ENCODE peak calls at places on chromosomes 12 and 14, in four cellular contexts. K is K562, U is HepG2, F is GM12878. H is an unnamed sample.

GRCh38 chr14:60723218-60724079 is 702 bp downstream of the SIX4 start:
- DNase-seq in K (peak), U (no peak), F (no peak), H (peak)

GRCh38 chr12:3228587-3228986 is 151.4 kb downstream of the TSPAN9 start:
- DNase-seq in K (no peak), U (no peak), F (no peak), H (no peak)

GRCh38 chr14:35883677-35884293 is 57.6 kb downstream of the BRMS1L start:
- DNase-seq in K (peak), U (peak), F (no peak), H (peak)

GRCh38 chr14:22547948-22548750 is 40.9 kb downstream of the DAD1 start:
- DNase-seq in K (no peak), U (no peak), F (no peak), H (no peak)

GRCh38 chr14:60655114-60655897 is 6.0 kb upstream of the SIX1 start:
- DNase-seq in K (no peak), U (no peak), F (no peak), H (peak)

GRCh38 chr12:29448157-29448556 is 49.3 kb downstream of the OVCH1 start:
- DNase-seq in K (no peak), U (no peak), F (no peak), H (no peak)

GRCh38 chr14:21852061-21852664 is 178.5 kb upstream of the OR4E1 start:
- DNase-seq in K (peak), U (peak), F (no peak), H (peak)

GRCh38 chr12:14399871-14400270 is 34.4 kb downstream of the ATF7IP start:
- DNase-seq in K (no peak), U (no peak), F (no peak), H (no peak)

GRCh38 chr12:79420146-79420618 is 270.6 kb downstream of the PAWR start:
- DNase-seq in K (no peak), U (peak), F (no peak), H (peak)

GRCh38 chr12:94099191-94099983 is 49.0 kb upstream of the PLXNC1 start:
- DNase-seq in K (peak), U (no peak), F (no peak), H (no peak)

GRCh38 chr14:93655078-93655750 is 133.1 kb downstream of the PRIMA1 start:
- DNase-seq in K (peak), U (peak), F (peak), H (peak)

GRCh38 chr14:87108726-87109125 is 884.3 kb downstream of the GALC start:
- DNase-seq in K (no peak), U (no peak), F (no peak), H (no peak)

GRCh38 chr12:77728018-77728417 is 102.7 kb upstream of the NAV3 start:
- DNase-seq in K (no peak), U (no peak), F (no peak), H (no peak)

GRCh38 chr12:47811581-47812484 is 7.9 kb downstream of the HDAC7 start:
- DNase-seq in K (no peak), U (no peak), F (no peak), H (no peak)

GRCh38 chr12:41946106-41946505 is 198.6 kb downstream of the GXYLT1 start:
- DNase-seq in K (no peak), U (no peak), F (no peak), H (no peak)

GRCh38 chr14:20386276-20386855 is 26.9 kb downstream of the TEP1 start:
- DNase-seq in K (no peak), U (no peak), F (no peak), H (no peak)

GRCh38 chr14:21068521-21069387 is 1.4 kb upstream of the ARHGEF40 start:
- DNase-seq in K (peak), U (peak), F (no peak), H (peak)

GRCh38 chr12:107477946-107478610 is 207.5 kb upstream of the PWP1 start:
- DNase-seq in K (no peak), U (no peak), F (no peak), H (no peak)

GRCh38 chr12:15599266-15600037 is 189.7 kb downstream of the EPS8 start:
- DNase-seq in K (no peak), U (no peak), F (no peak), H (no peak)

GRCh38 chr12:64544371-64544770 is 65.9 kb upstream of the RASSF3 start:
- DNase-seq in K (no peak), U (no peak), F (no peak), H (no peak)

GRCh38 chr14:52911904-52912303 is 38.9 kb downstream of the FERMT2 start:
- DNase-seq in K (no peak), U (no peak), F (no peak), H (no peak)

GRCh38 chr14:73996731-73997107 is 22.4 kb downstream of the ENTPD5 start:
- DNase-seq in K (no peak), U (peak), F (no peak), H (no peak)

GRCh38 chr14:36975834-36976233 is 196.6 kb downstream of the SLC25A21 start:
- DNase-seq in K (no peak), U (peak), F (no peak), H (no peak)

GRCh38 chr12:45732936-45733335 is 3.4 kb downstream of the ARID2 start:
- DNase-seq in K (no peak), U (no peak), F (no peak), H (no peak)

GRCh38 chr14:78324353-78324752 is 154.2 kb downstream of the NRXN3 start:
- DNase-seq in K (no peak), U (no peak), F (no peak), H (no peak)

GRCh38 chr14:75198291-75198933 is 22.0 kb upstream of the TMED10 start:
- DNase-seq in K (no peak), U (peak), F (no peak), H (no peak)

GRCh38 chr12:105705765-105706164 is 375.3 kb downstream of the C12orf75 start:
- DNase-seq in K (peak), U (peak), F (no peak), H (peak)

GRCh38 chr12:96487214-96487613 is 2.2 kb upstream of the CFAP54 start:
- DNase-seq in K (no peak), U (no peak), F (no peak), H (no peak)

DNA sequence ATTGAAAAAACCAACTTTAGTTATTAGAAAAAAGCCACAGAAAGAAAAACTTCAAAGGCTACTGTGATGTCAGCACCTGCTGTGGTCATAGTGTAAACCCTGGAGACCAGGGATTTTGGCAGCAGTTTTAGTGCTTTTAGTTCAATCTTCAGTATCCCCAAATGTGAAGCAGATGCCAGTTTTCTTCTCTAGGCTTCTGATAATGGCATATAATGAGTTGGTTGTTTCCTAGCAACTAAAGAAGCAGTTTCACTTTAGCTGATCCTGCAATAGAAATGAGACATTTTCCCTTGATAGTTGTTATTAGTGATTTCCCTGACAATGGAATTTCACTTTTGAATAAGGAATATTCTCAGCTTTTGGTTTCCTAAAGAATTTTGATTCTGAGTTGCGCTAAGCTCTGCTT is 131.2 kb downstream of the NUBPL start:
- DNase-seq in K (no peak), U (no peak), F (no peak), H (no peak)
- TF ChIP-seq JUNB in K (no peak), U (no peak), F (no peak), H (no peak)

GRCh38 chr12:1325666-1326065 is 268.7 kb downstream of the FBXL14 start:
- DNase-seq in K (no peak), U (no peak), F (no peak), H (no peak)
- H3K4me2 ChIP-seq in K (no peak), U (no peak), F (no peak), H (no peak)

GRCh38 chr14:76877871-76878270 is 51.7 kb downstream of the LRRC74A start:
- DNase-seq in K (no peak), U (no peak), F (no peak), H (no peak)
- TF ChIP-seq CREB1 in K (no peak), U (no peak), F (no peak), H (no peak)

GRCh38 chr12:60535363-60535762 is 939.5 kb downstream of the SLC16A7 start:
- DNase-seq in K (no peak), U (no peak), F (no peak), H (no peak)

DNA sequence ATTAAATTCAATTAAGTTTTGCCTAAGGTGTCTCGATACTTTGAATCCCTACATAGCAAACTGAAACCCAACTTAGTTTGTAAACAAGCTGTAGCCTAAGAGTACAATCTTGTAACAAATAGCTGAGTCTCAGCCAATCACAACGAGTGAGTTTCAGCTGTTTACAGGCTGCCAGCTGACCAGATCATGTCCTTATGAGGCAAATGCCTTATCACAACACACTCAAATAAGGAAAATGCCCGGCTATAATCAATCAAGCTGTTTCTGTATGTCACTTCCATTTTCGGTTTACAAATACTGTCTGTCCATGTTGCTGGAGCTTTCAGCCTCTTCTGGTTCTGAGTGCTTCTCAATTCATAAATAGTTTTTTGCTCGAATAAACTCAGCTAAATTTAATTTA is 943.8 kb downstream of the SLC16A7 start:
- DNase-seq in K (no peak), U (no peak), F (no peak), H (no peak)
- TF ChIP-seq JUNB in K (no peak), U (no peak), F (no peak), H (no peak)

GRCh38 chr14:51451561-51451960 is 200.1 kb upstream of the FRMD6 start:
- DNase-seq in K (no peak), U (no peak), F (no peak), H (no peak)

GRCh38 chr14:51455041-51455835 is 196.5 kb upstream of the FRMD6 start:
- DNase-seq in K (no peak), U (no peak), F (no peak), H (no peak)

GRCh38 chr14:51454351-51454750 is 197.4 kb upstream of the FRMD6 start:
- DNase-seq in K (no peak), U (no peak), F (no peak), H (no peak)

GRCh38 chr14:51457858-51458562 is 193.7 kb upstream of the FRMD6 start:
- DNase-seq in K (no peak), U (no peak), F (no peak), H (no peak)

GRCh38 chr14:51453869-51454268 is 197.8 kb upstream of the FRMD6 start:
- DNase-seq in K (no peak), U (no peak), F (no peak), H (no peak)
- H3K4me2 ChIP-seq in K (no peak), U (no peak), F (no peak), H (no peak)

GRCh38 chr12:49537709-49538601 is 875 bp upstream of the KCNH3 start:
- DNase-seq in K (no peak), U (no peak), F (no peak), H (peak)
- TF ChIP-seq CREB1 in K (no peak), U (no peak), F (no peak), H (no peak)

GRCh38 chr12:26226629-26227375 is 31.4 kb downstream of the SSPN start:
- DNase-seq in K (no peak), U (no peak), F (no peak), H (peak)
- TF ChIP-seq JUNB in K (no peak), U (no peak), F (no peak), H (no peak)

GRCh38 chr12:63013302-63013701 is 78.4 kb upstream of the PPM1H start:
- DNase-seq in K (no peak), U (no peak), F (no peak), H (no peak)
- H3K4me2 ChIP-seq in K (no peak), U (no peak), F (no peak), H (no peak)

DNA sequence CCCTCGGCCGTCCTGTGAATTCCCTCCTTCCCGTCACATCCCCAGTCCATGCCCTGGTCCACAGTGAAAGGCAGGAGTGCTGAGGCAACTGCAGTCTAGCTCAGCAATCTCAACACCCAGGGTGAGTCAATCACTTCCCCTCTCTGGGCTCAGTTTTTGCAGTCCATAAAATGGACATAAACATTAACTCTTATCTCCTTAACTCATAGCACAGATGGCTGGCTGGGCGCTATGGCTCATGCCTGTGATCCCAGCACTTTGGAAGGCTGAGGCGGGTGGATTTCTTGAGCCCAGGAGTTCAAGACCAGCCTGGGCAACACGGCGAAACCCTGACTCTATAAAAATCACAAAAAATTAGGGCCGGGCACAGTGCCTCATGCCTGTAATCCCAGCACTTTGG is 32.4 kb downstream of the CAMKK2 start:
- DNase-seq in K (no peak), U (no peak), F (no peak), H (no peak)
- TF ChIP-seq CREB1 in K (no peak), U (no peak), F (no peak), H (no peak)

H was measured in GM23338.